ENCODE peak calls at places on chromosomes 12 and 14, in seven cellular contexts. G, T, Q, O, H, D and S are unnamed samples.

GRCh38 chr14:91373591-91374245 is 43.9 kb downstream of the CCDC88C start:
- DNase-seq in G (no peak), T (no peak), Q (no peak), O (no peak), H (no peak), D (no peak), S (no peak)

GRCh38 chr12:89427508-89428156 is 75.3 kb upstream of the DUSP6 start:
- DNase-seq in G (no peak), T (no peak), Q (no peak), O (no peak), H (no peak), D (no peak), S (no peak)

GRCh38 chr12:2311001-2311778 is 258.4 kb downstream of the CACNA1C start:
- DNase-seq in G (no peak), T (no peak), Q (no peak), O (no peak), H (no peak), D (no peak), S (no peak)

GRCh38 chr14:79656086-79656485 is 555.2 kb downstream of the DIO2 start:
- DNase-seq in G (no peak), T (no peak), Q (no peak), O (no peak), H (no peak), D (no peak), S (no peak)

GRCh38 chr12:57429473-57430116 is 1.2 kb downstream of the R3HDM2 start:
- DNase-seq in G (no peak), T (no peak), Q (no peak), O (peak), H (peak), D (no peak), S (no peak)

GRCh38 chr12:86137936-86138335 is 118.3 kb downstream of the MGAT4C start:
- DNase-seq in G (no peak), T (no peak), Q (no peak), O (peak), H (peak), D (no peak), S (no peak)

GRCh38 chr12:89783321-89784060 is 74.9 kb upstream of the ATP2B1 start:
- DNase-seq in G (no peak), T (no peak), Q (no peak), O (no peak), H (no peak), D (no peak), S (no peak)

GRCh38 chr14:37436519-37436918 is 158.5 kb downstream of the FOXA1 start:
- DNase-seq in G (no peak), T (no peak), Q (no peak), O (peak), H (no peak), D (peak), S (no peak)

GRCh38 chr12:2003676-2004112 is 563 bp downstream of the DCP1B start:
- DNase-seq in G (no peak), T (no peak), Q (no peak), O (peak), H (peak), D (no peak), S (no peak)

GRCh38 chr14:81440041-81440440 is 39.9 kb upstream of the STON2 start:
- DNase-seq in G (no peak), T (no peak), Q (no peak), O (no peak), H (no peak), D (no peak), S (no peak)

GRCh38 chr12:55060470-55060869 is 40.7 kb downstream of the NEUROD4 start:
- DNase-seq in G (no peak), T (no peak), Q (no peak), O (peak), H (peak), D (no peak), S (no peak)

GRCh38 chr14:59427653-59428578 is 37.3 kb downstream of the GPR135 start:
- DNase-seq in G (no peak), T (no peak), Q (no peak), O (no peak), H (no peak), D (no peak), S (no peak)

GRCh38 chr14:105315211-105315721 is 718 bp downstream of the PACS2 start:
- DNase-seq in G (no peak), T (no peak), Q (no peak), O (peak), H (peak), D (peak), S (no peak)

GRCh38 chr12:87384226-87384625 is 645.0 kb downstream of the C12orf50 start:
- DNase-seq in G (no peak), T (no peak), Q (no peak), O (no peak), H (no peak), D (no peak), S (no peak)

GRCh38 chr14:97459180-97459579 is 662.0 kb downstream of the VRK1 start:
- DNase-seq in G (no peak), T (no peak), Q (no peak), O (no peak), H (no peak), D (no peak), S (no peak)

GRCh38 chr14:32311294-32312009 is 17.6 kb upstream of the AKAP6 start:
- DNase-seq in G (no peak), T (no peak), Q (no peak), O (peak), H (no peak), D (no peak), S (no peak)

GRCh38 chr14:101222362-101223090 is 319.0 kb upstream of the RTL1 start:
- DNase-seq in G (peak), T (no peak), Q (no peak), O (no peak), H (no peak), D (no peak), S (no peak)

GRCh38 chr12:126545411-126545810 is 1480.2 kb downstream of the AACS start:
- DNase-seq in G (no peak), T (no peak), Q (no peak), O (peak), H (no peak), D (no peak), S (no peak)

GRCh38 chr12:57027805-57028153 is 11.4 kb upstream of the TAC3 start:
- DNase-seq in G (no peak), T (no peak), Q (no peak), O (no peak), H (no peak), D (no peak), S (no peak)

GRCh38 chr12:11040162-11040561 is 9.0 kb upstream of the TAS2R31 start:
- DNase-seq in G (no peak), T (no peak), Q (no peak), O (peak), H (peak), D (no peak), S (no peak)

GRCh38 chr14:68791078-68791983 is 1.5 kb downstream of the ZFP36L1 start:
- DNase-seq in G (no peak), T (no peak), Q (no peak), O (no peak), H (peak), D (no peak), S (peak)

GRCh38 chr12:1642513-1642912 is 13.5 kb downstream of the WNT5B start:
- DNase-seq in G (no peak), T (no peak), Q (no peak), O (no peak), H (no peak), D (peak), S (no peak)

GRCh38 chr14:61203059-61203753 is 77.9 kb downstream of the TMEM30B start:
- DNase-seq in G (no peak), T (no peak), Q (no peak), O (no peak), H (no peak), D (no peak), S (no peak)

GRCh38 chr12:101480849-101481248 is 5.7 kb downstream of the SPIC start:
- DNase-seq in G (no peak), T (no peak), Q (no peak), O (no peak), H (no peak), D (no peak), S (no peak)

GRCh38 chr12:71503579-71504470 is 64.2 kb downstream of the LGR5 start:
- DNase-seq in G (no peak), T (no peak), Q (no peak), O (no peak), H (no peak), D (peak), S (no peak)

GRCh38 chr12:28966049-28966778 is 182.9 kb upstream of the FAR2 start:
- DNase-seq in G (no peak), T (no peak), Q (no peak), O (peak), H (no peak), D (no peak), S (no peak)